ENCODE peak calls at places on chromosomes 11 and 22, in six cellular contexts. N is A549, K is H1, B is K562, Z is GM12878, L is HepG2. V is an unnamed sample.

GRCh38 chr11:29282088-29282487 is 734.7 kb downstream of the KCNA4 start:
- DNase-seq in K (no peak), L (peak; percentile 69), Z (no peak), B (no peak), N (peak; percentile 92), V (no peak)

GRCh38 chr11:44133335-44133946 is 38.0 kb downstream of the EXT2 start:
- DNase-seq in L (peak; percentile 17), Z (no peak), B (peak; percentile 39), K (no peak), N (peak; percentile 47), V (peak; percentile 43)

GRCh38 chr11:45906096-45906682 is 882 bp downstream of the FREY1 start:
- DNase-seq in Z (no peak), L (no peak), B (no peak), N (no peak), K (no peak), V (no peak)

GRCh38 chr22:47564651-47565050 is 802.2 kb downstream of the TBC1D22A start:
- DNase-seq in Z (no peak), B (peak; percentile 10), K (no peak), N (no peak), L (no peak), V (peak; percentile 62)

GRCh38 chr11:71432761-71433647 is 15.2 kb downstream of the DHCR7 start:
- DNase-seq in Z (no peak), N (no peak), K (no peak), L (no peak), B (no peak), V (no peak)

GRCh38 chr11:131885371-131885770 is 515.0 kb downstream of the NTM start:
- DNase-seq in B (no peak), K (no peak), Z (no peak), N (no peak), L (no peak), V (no peak)

GRCh38 chr22:36052505-36052941 is 23.9 kb upstream of the RBFOX2 start:
- DNase-seq in Z (no peak), L (no peak), N (peak; percentile 44), B (peak; percentile 60), K (no peak), V (no peak)

GRCh38 chr11:64790205-64791095 is 12.1 kb upstream of the SF1 start:
- DNase-seq in N (no peak), B (no peak), K (no peak), L (no peak), Z (no peak), V (no peak)

GRCh38 chr11:47914743-47915142 is 65.6 kb upstream of the PTPRJ start:
- DNase-seq in Z (no peak), K (no peak), L (no peak), B (no peak), N (no peak), V (peak; percentile 41)

GRCh38 chr22:19986011-19986409 is 30.6 kb downstream of the ARVCF start:
- DNase-seq in L (no peak), N (no peak), K (no peak), B (no peak), Z (no peak), V (no peak)

GRCh38 chr11:130601141-130601540 is 152.7 kb downstream of the ADAMTS15 start:
- DNase-seq in L (no peak), N (no peak), Z (no peak), K (no peak), B (no peak), V (no peak)

GRCh38 chr11:85813721-85814120 is 2.8 kb upstream of the SYTL2 start:
- DNase-seq in Z (no peak), B (no peak), L (peak; percentile 9), N (no peak), K (no peak), V (no peak)

GRCh38 chr11:59802639-59803176 is 7.9 kb downstream of the MRPL16 start:
- DNase-seq in N (peak; percentile 58), L (peak; percentile 51), Z (no peak), K (no peak), B (peak; percentile 54), V (peak; percentile 42)

GRCh38 chr11:114738954-114739353 is 60.6 kb downstream of the NXPE2 start:
- DNase-seq in L (peak; percentile 27), N (peak; percentile 50), K (peak; percentile 13), B (peak; percentile 30), Z (no peak), V (peak; percentile 44)

GRCh38 chr22:24875862-24876506 is 70.0 kb downstream of the SGSM1 start:
- DNase-seq in N (peak; percentile 12), Z (no peak), B (peak; percentile 33), L (no peak), K (peak; percentile 38), V (no peak)

GRCh38 chr22:24304067-24304675 is 33.5 kb downstream of the SPECC1L start:
- DNase-seq in Z (no peak), K (no peak), N (no peak), B (no peak), L (no peak), V (no peak)

GRCh38 chr22:37485714-37486223 is 415 bp downstream of the MFNG start:
- DNase-seq in N (no peak), Z (no peak), L (no peak), K (no peak), B (no peak), V (no peak)

GRCh38 chr22:39595622-39596182 is 25.1 kb downstream of the CACNA1I start:
- DNase-seq in B (no peak), N (no peak), K (no peak), Z (no peak), L (no peak), V (no peak)

GRCh38 chr11:33719587-33719986 is 16.6 kb downstream of the CD59 start:
- DNase-seq in B (no peak), Z (no peak), N (no peak), L (no peak), K (no peak), V (no peak)

GRCh38 chr11:18704698-18705097 is 6.1 kb downstream of the TMEM86A start:
- DNase-seq in K (no peak), B (no peak), Z (no peak), L (no peak), N (no peak), V (no peak)

GRCh38 chr11:87384078-87384729 is 346.5 kb downstream of the TMEM135 start:
- DNase-seq in Z (no peak), L (no peak), K (no peak), B (no peak), N (no peak), V (no peak)

GRCh38 chr22:22357024-22357868 is 112.7 kb downstream of the VPREB1 start:
- DNase-seq in N (peak; percentile 68), Z (peak; percentile 34), L (peak; percentile 66), K (peak; percentile 41), B (peak; percentile 100), V (peak; percentile 78)

GRCh38 chr22:17098379-17098819 is 13.6 kb downstream of the IL17RA start:
- DNase-seq in K (no peak), N (no peak), B (peak; percentile 34), L (no peak), Z (no peak), V (no peak)

GRCh38 chr11:26834601-26835000 is 112.7 kb upstream of the SLC5A12 start:
- DNase-seq in K (no peak), L (no peak), B (no peak), Z (no peak), N (no peak), V (no peak)

GRCh38 chr11:117822031-117822521 is 2.5 kb downstream of the FXYD2 start:
- DNase-seq in N (no peak), B (peak; percentile 55), K (no peak), L (no peak), Z (no peak), V (peak; percentile 74)
- TF ChIP-seq CHD2 in N (no peak), B (no peak), K (no peak), L (no peak), Z (no peak), V (no peak)

GRCh38 chr11:66340596-66341501 is 4.1 kb downstream of the BRMS1 start:
- DNase-seq in K (no peak), Z (no peak), L (no peak), N (no peak), B (no peak), V (peak; percentile 1)
- H3K4me3 ChIP-seq in K (no peak overlapping the region), Z (no peak overlapping the region), L (no peak overlapping the region), N (no peak overlapping the region), B (no peak overlapping the region), V (no peak overlapping the region)

GRCh38 chr11:90639687-90640086 is 416.8 kb upstream of the CHORDC1 start:
- DNase-seq in K (no peak), L (no peak), N (peak; percentile 1), Z (no peak), B (no peak), V (no peak)
- H3K9me3 ChIP-seq in K (no peaks in the 10 kb centered on the region), L (no peaks in the 10 kb centered on the region), N (no peaks in the 10 kb centered on the region), Z (no peaks in the 10 kb centered on the region), B (peaks cover 1% of the 10 kb centered on the region), V (no peaks in the 10 kb centered on the region)

DNA sequence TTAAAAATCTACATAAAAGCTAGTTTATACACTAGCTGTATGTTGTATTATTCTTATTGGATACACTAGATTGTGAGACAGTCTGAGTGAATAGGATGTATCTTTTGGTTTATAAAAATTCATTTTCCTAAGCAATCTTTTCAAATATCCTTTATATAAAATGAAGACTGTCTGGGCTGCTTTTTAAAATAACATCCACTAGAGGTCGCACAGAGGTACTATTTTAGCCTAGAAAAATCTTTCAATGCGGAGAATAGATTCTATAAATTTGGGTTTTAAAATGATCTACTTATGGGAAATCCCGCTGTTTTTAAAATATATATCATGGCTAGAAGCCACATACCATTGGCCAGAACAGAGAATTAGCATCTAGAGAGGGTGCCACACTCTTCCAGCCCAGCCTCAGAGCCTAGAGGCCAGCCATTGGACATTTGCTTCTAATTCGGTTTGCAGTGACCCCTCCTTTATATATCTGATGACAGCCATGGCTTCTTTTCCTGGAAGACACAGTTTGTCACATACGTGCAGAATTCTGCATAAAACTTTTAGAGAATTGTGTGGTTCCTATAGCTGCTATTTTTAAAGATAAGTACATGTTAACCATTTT is 7.3 kb downstream of the C11orf97 start:
- DNase-seq in B (peak; percentile 13), N (no peak), L (no peak), Z (no peak), K (no peak), V (peak; percentile 38)
- TF ChIP-seq CHD2 in B (no peak), N (no peak), L (no peak), Z (no peak), K (no peak), V (no peak)

GRCh38 chr22:46084376-46084775 is 66.0 kb upstream of the PPARA start:
- DNase-seq in B (no peak), K (no peak), Z (no peak), N (no peak), L (no peak), V (no peak)
- H3K4me3 ChIP-seq in B (no peak overlapping the region), K (no peak overlapping the region), Z (no peak overlapping the region), N (peak overlapping the region; percentile 52), L (no peak overlapping the region), V (peak overlapping the region; percentile 90)

V was measured in SK-N-SH.